ENCODE peak calls at places on chromosomes 11 and 22, in eight cellular contexts. V is activated CD4-positive, alpha-beta T cell treated with anti-CD3 and anti-CD28 coated beads, Interleukin-2, amount 50 U/mL, for 1 hour; R is brain microvascular endothelial cell; O is stromal cell of bone marrow; M is iPS-NIHi11; F is esophagus squamous epithelium; H is T follicular helper cell; E is stimulated activated CD8-positive, alpha-beta memory T cell treated with anti-CD3 and anti-CD28 coated beads, Interleukin-4, amount 100 ng/mL, for 4 hours. K is an unnamed sample.
A peak's percentile ranks its signal among the peaks of the same experiment; 100 is the strongest.

GRCh38 chr11:17979770-17980371 is 33.0 kb downstream of the SERGEF start:
- DNase-seq in V (peak; percentile 11), E (no peak), R (no peak), O (no peak), M (peak; percentile 88), H (peak; percentile 1), F (no peak), K (no peak)

GRCh38 chr22:26656896-26657851 is at the start of gene MIAT:
- DNase-seq in F (no peak), O (no peak), E (no peak), V (peak; percentile 65), R (peak; percentile 16), M (peak; percentile 74), H (peak; percentile 53), K (no peak)

GRCh38 chr11:46855863-46856262 is 9.8 kb upstream of the CKAP5 start:
- DNase-seq in O (no peak), M (no peak), F (no peak), E (no peak), H (no peak), R (no peak), V (no peak), K (no peak)

GRCh38 chr11:66136752-66137123 is 66.7 kb downstream of the PACS1 start:
- DNase-seq in E (no peak), M (no peak), O (no peak), F (no peak), V (no peak), R (peak; percentile 78), H (no peak), K (no peak)

GRCh38 chr22:45482169-45482568 is 20.5 kb upstream of the FBLN1 start:
- DNase-seq in H (no peak), E (no peak), V (no peak), O (no peak), R (no peak), F (no peak), M (no peak), K (no peak)

GRCh38 chr22:32837142-32837541 is 35.6 kb downstream of the TIMP3 start:
- DNase-seq in V (no peak), M (no peak), E (no peak), H (no peak), R (no peak), F (no peak), O (no peak), K (no peak)

GRCh38 chr22:46171940-46172339 is 21.6 kb downstream of the PPARA start:
- DNase-seq in R (peak; percentile 21), E (no peak), H (no peak), O (peak; percentile 54), F (no peak), V (no peak), M (no peak), K (no peak)

GRCh38 chr11:110376711-110377324 is 52.9 kb upstream of the FDX1 start:
- DNase-seq in E (no peak), H (no peak), O (peak; percentile 46), F (no peak), V (peak; percentile 2), M (peak; percentile 83), R (peak; percentile 85), K (peak; percentile 52)

GRCh38 chr11:45078236-45079074 is 68.0 kb upstream of the PRDM11 start:
- DNase-seq in H (no peak), M (no peak), V (no peak), R (no peak), E (no peak), O (no peak), F (no peak), K (no peak)

GRCh38 chr11:19429108-19429760 is 188.5 kb upstream of the E2F8 start:
- DNase-seq in O (no peak), H (no peak), R (no peak), M (no peak), V (no peak), F (no peak), E (no peak), K (no peak)

GRCh38 chr11:11843233-11843632 is 1.5 kb downstream of the USP47 start:
- DNase-seq in R (peak; percentile 63), V (no peak), O (peak; percentile 70), H (no peak), E (no peak), F (no peak), M (no peak), K (no peak)

GRCh38 chr11:84524422-84525051 is 1102.6 kb downstream of the DLG2 start:
- DNase-seq in R (no peak), V (no peak), O (peak; percentile 28), E (no peak), M (peak; percentile 17), H (no peak), F (no peak), K (no peak)

K was measured in omental fat pad.